ENCODE peak calls at places on chromosomes 11 and 22, in nine cellular contexts. W is heart right ventricle; B is SJCRH30; M is left ventricle myocardium inferior; S is CD8-positive, alpha-beta memory T cell; C is spleen; P is stomach; N is kidney; Q is A549. K is an unnamed sample. For H3K9me3, the result is how much of the 10 kb centered on the place peaks cover.

GRCh38 chr11:124643605-124644425 is 21.2 kb downstream of the TBRG1 start:
- DNase-seq in W (no peak), B (no peak), M (no peak), S (no peak), C (no peak), P (no peak), N (no peak), Q (no peak), K (no peak)

GRCh38 chr22:28019360-28019759 is 100.3 kb upstream of the PITPNB start:
- DNase-seq in W (no peak), B (peak), M (peak), S (no peak), C (peak), P (peak), N (peak), Q (no peak), K (no peak)

GRCh38 chr22:40408718-40409612 is 38.6 kb downstream of the SGSM3 start:
- DNase-seq in W (no peak), B (no peak), M (no peak), S (no peak), C (no peak), P (no peak), N (no peak), Q (no peak), K (no peak)

GRCh38 chr22:29782061-29782845 is 15.1 kb downstream of the UQCR10 start:
- DNase-seq in W (peak), B (no peak), M (peak), S (no peak), C (no peak), P (peak), N (no peak), Q (no peak), K (no peak)

GRCh38 chr11:97684486-97685439 is 1295.0 kb downstream of the JRKL start:
- DNase-seq in W (no peak), B (no peak), M (no peak), S (no peak), C (no peak), P (no peak), N (no peak), Q (no peak), K (no peak)

GRCh38 chr11:132538642-132539041 is 993.7 kb downstream of the OPCML start:
- DNase-seq in W (no peak), B (no peak), M (no peak), S (no peak), C (no peak), P (no peak), N (no peak), Q (no peak), K (no peak)

GRCh38 chr11:69086152-69086551 is 37.4 kb downstream of the TPCN2 start:
- DNase-seq in W (no peak), B (no peak), M (no peak), S (no peak), C (no peak), P (no peak), N (no peak), Q (no peak), K (no peak)

GRCh38 chr11:125433454-125434121 is 62.5 kb downstream of the FEZ1 start:
- DNase-seq in W (peak), B (peak), M (peak), S (no peak), C (no peak), P (peak), N (no peak), Q (peak), K (no peak)

GRCh38 chr11:118010738-118011461 is 24.7 kb downstream of the IL10RA start:
- DNase-seq in W (peak), B (no peak), M (peak), S (no peak), C (peak), P (peak), N (no peak), Q (no peak), K (no peak)

GRCh38 chr11:120750647-120751419 is 239.3 kb downstream of the GRIK4 start:
- DNase-seq in W (no peak), B (no peak), M (no peak), S (no peak), C (no peak), P (no peak), N (no peak), Q (no peak), K (no peak)

GRCh38 chr22:36334838-36335603 is 52.7 kb downstream of the MYH9 start:
- DNase-seq in W (no peak), B (peak), M (no peak), S (no peak), C (peak), P (no peak), N (no peak), Q (no peak), K (peak)

GRCh38 chr22:23841736-23842404 is 3.1 kb upstream of the DERL3 start:
- DNase-seq in W (no peak), B (peak), M (no peak), S (no peak), C (no peak), P (no peak), N (peak), Q (no peak), K (no peak)

GRCh38 chr11:91382946-91383345 is 841.7 kb upstream of the FAT3 start:
- DNase-seq in W (no peak), B (no peak), M (no peak), S (no peak), C (no peak), P (no peak), N (no peak), Q (no peak), K (no peak)

GRCh38 chr11:60875856-60876485 is 8.6 kb downstream of the ZP1 start:
- DNase-seq in W (no peak), B (peak), M (no peak), S (no peak), C (peak), P (no peak), N (no peak), Q (no peak), K (no peak)

GRCh38 chr11:65776710-65777141 is 4.0 kb downstream of the AP5B1 start:
- DNase-seq in W (no peak), B (no peak), M (no peak), S (no peak), C (peak), P (peak), N (no peak), Q (no peak), K (no peak)
- H3K9me3 ChIP-seq in W (under half), B (under half), M (under half), S (under half), C (under half), P (under half), N (under half), Q (under half), K (under half)

GRCh38 chr11:3120071-3120792 is 44.9 kb downstream of the OSBPL5 start:
- DNase-seq in W (no peak), B (no peak), M (peak), S (no peak), C (peak), P (peak), N (peak), Q (no peak), K (no peak)
- H3K9me3 ChIP-seq in W (under half), B (under half), M (under half), S (under half), C (under half), P (under half), N (under half), Q (under half), K (under half)

DNA sequence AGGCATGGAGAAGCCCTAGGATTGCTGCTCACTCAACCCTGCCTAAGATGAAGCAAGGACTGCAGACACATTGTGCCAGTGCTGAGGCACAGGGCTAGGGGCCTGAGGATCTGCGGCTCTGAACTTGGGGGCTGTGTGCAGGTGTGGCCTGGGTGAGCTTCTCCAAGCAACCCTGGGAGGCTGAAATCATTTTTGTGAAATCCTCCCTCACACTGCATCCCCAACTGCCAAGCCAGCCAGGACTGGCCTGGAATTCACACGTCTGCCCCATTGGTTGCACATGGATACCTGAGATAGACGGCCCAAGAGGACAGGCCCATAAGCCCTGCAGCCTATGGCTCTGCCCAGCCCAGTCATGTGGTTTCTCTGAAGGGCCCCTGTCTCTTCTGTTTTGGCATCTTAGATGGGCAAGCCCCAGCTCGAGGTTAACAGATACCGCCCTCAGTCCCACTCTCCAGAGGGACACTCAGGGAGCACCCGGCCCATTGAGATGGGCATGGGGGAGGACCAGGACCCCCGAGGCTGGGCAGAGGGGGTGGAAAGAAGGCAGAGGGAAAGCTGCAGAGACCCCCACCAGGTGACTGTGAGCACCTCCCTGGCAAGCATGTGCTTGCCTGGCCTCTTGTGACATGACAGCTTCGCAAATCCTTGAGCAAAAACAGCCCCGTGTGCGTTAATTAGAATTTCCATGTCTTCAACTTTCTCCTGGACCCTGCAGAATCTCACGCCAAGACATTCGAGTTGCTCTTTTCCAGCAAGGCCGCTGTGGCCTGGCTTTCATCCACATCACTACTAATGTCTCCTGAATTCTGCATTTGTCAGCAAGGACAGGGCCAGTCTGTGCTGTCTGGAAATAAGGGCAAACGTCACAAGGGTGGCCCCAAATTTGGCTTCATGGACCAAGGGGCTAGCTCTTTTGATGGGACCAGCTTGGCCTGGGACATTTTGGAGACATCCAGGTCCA is 33.8 kb downstream of the KCNQ1OT1 start:
- DNase-seq in W (no peak), B (no peak), M (no peak), S (no peak), C (peak), P (peak), N (peak), Q (no peak), K (no peak)
- H3K9me3 ChIP-seq in W (under half), B (under half), M (under half), S (under half), C (under half), P (under half), N (under half), Q (under half), K (under half)

GRCh38 chr11:3359092-3359824 is 19.7 kb downstream of the ZNF195 start:
- DNase-seq in W (no peak), B (no peak), M (no peak), S (no peak), C (no peak), P (no peak), N (no peak), Q (peak), K (no peak)
- H3K9me3 ChIP-seq in W (half or more), B (half or more), M (half or more), S (half or more), C (half or more), P (half or more), N (half or more), Q (half or more), K (half or more)

GRCh38 chr11:15673408-15673811 is 558.7 kb downstream of the INSC start:
- DNase-seq in W (peak), B (no peak), M (no peak), S (no peak), C (no peak), P (no peak), N (no peak), Q (no peak), K (no peak)

GRCh38 chr11:15672822-15673221 is 558.1 kb downstream of the INSC start:
- DNase-seq in W (no peak), B (no peak), M (no peak), S (no peak), C (no peak), P (no peak), N (no peak), Q (no peak), K (no peak)

GRCh38 chr11:15677181-15677580 is 562.5 kb downstream of the INSC start:
- DNase-seq in W (no peak), B (no peak), M (no peak), S (no peak), C (no peak), P (no peak), N (no peak), Q (no peak), K (no peak)

GRCh38 chr11:15674756-15675155 is 560.0 kb downstream of the INSC start:
- DNase-seq in W (no peak), B (no peak), M (no peak), S (no peak), C (no peak), P (no peak), N (no peak), Q (no peak), K (no peak)

DNA sequence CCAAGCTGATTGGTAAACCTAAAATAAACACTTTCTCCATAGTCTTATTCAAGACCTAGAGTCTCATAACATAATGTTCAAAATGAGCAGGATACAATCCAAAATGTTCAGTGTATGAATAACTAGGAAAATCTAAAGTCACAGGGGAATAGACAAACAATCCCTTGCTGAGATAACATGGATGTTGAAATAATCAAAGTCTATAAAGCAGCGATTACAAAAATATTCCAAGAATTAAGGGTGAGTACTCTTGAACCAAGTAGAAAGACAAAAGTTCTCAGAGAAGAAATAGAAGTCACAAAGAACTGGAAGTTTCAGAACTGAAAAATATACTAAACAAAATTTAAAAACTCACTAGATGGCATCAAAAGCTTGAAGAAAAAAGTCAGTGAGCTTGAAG is 561.0 kb downstream of the INSC start:
- DNase-seq in W (no peak), B (no peak), M (no peak), S (no peak), C (no peak), P (no peak), N (no peak), Q (no peak), K (no peak)
- H3K9me3 ChIP-seq in W (under half), B (under half), M (under half), S (under half), C (under half), P (under half), N (under half), Q (under half), K (under half)

GRCh38 chr11:32290783-32291182 is 144.6 kb downstream of the WT1 start:
- DNase-seq in W (no peak), B (no peak), M (no peak), S (no peak), C (no peak), P (no peak), N (no peak), Q (no peak), K (no peak)
- H3K9me3 ChIP-seq in W (under half), B (under half), M (under half), S (under half), C (under half), P (under half), N (under half), Q (under half), K (under half)

DNA sequence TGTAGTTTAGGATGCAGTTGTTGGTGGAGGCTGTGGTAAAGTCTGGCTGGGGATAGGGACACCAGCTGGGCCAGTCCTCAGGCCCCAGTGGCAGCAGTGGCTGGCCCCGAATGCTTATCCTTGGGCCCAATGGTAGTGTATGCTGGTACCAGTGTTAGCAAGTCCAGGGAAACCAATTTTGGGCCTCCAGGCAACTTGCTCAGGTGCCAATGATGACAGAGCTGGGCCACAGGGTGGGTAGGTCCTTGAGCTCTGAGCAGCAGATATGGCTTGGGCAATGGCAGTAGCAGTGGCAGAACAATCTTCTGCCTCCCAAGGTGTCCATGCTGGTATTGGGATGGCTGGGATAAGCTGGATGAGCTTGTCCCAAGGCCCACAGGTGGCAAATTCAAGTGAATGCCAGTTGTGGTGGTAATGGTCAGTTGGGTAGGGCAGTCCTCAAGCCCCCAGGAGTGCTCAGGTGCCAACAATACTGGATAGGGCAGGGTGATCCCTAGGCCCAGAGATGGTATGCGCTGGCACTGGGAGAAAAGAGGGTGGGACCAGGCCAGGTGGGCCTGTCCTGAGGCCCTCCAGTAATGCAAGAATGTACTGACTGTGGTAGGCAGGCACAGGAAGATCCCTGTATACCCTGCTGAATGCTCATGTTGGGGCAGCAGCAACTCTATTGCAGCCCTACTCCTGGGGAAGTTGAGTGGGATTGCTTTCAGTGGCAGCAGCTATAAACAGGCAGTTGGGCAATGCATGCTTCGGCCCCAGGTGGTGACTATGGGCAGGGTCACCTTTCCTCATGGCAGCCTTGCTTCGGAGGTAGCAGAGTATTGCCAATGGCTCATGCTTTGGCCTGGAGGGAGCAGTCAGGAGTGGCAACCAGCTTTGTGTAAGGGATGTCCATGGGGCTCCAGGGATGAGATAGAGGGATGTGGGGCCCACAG is 54.7 kb downstream of the KCNQ1OT1 start:
- DNase-seq in W (no peak), B (peak), M (no peak), S (no peak), C (no peak), P (no peak), N (no peak), Q (no peak), K (no peak)
- H3K9me3 ChIP-seq in W (half or more), B (half or more), M (half or more), S (under half), C (half or more), P (half or more), N (half or more), Q (half or more), K (under half)

GRCh38 chr11:70812472-70812871 is 414.1 kb downstream of the CTTN start:
- DNase-seq in W (no peak), B (no peak), M (no peak), S (no peak), C (no peak), P (no peak), N (no peak), Q (no peak), K (no peak)

GRCh38 chr11:70813651-70814050 is 415.3 kb downstream of the CTTN start:
- DNase-seq in W (no peak), B (no peak), M (no peak), S (no peak), C (no peak), P (no peak), N (no peak), Q (no peak), K (no peak)

GRCh38 chr11:70819022-70819421 is 420.7 kb downstream of the CTTN start:
- DNase-seq in W (no peak), B (no peak), M (no peak), S (no peak), C (no peak), P (no peak), N (no peak), Q (no peak), K (no peak)

GRCh38 chr11:70815485-70815832 is 417.1 kb downstream of the CTTN start:
- DNase-seq in W (no peak), B (no peak), M (no peak), S (no peak), C (no peak), P (no peak), N (peak), Q (no peak), K (no peak)

GRCh38 chr11:70816156-70816678 is 417.9 kb downstream of the CTTN start:
- DNase-seq in W (no peak), B (no peak), M (no peak), S (no peak), C (no peak), P (no peak), N (no peak), Q (no peak), K (no peak)
- H3K9me3 ChIP-seq in W (under half), B (under half), M (under half), S (under half), C (under half), P (under half), N (under half), Q (under half), K (under half)

GRCh38 chr11:2651054-2651617 is 48.7 kb downstream of the KCNQ1OT1 start:
- DNase-seq in W (no peak), B (no peak), M (no peak), S (no peak), C (no peak), P (no peak), N (no peak), Q (no peak), K (no peak)
- H3K9me3 ChIP-seq in W (half or more), B (half or more), M (half or more), S (under half), C (half or more), P (under half), N (half or more), Q (half or more), K (under half)

DNA sequence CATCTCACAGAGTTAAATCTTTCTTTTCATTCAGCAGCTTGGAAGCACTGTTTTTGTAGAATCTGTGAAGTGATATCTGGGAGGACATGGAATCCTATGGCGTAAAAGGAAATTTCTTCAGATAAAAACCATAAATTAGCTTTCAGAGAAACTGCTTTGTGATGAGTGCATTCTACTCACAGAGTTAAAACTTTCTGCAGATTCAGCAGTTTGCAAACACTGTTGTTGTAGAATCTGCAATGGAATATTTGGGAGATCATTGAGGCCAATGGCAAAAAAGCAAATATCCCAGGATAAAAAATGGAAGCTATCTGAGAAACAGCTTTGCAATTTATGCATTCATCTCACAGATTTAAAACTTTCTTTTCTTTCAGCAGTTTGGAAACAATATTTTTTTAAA is 180.6 kb downstream of the OR4A47 start:
- DNase-seq in W (no peak), B (no peak), M (no peak), S (no peak), C (no peak), P (no peak), N (no peak), Q (no peak), K (no peak)
- H3K9me3 ChIP-seq in W (half or more), B (under half), M (half or more), S (under half), C (half or more), P (half or more), N (under half), Q (under half), K (under half)

K was measured in T-helper 17 cell.